ENCODE peak calls at places on chromosomes 12 and 14, in five cellular contexts. Y is trophoblast cell, F is neuronal stem cell, R is mesenchymal stem cell, E is H1. S is an unnamed sample.

GRCh38 chr12:104420868-104421267 is 35.9 kb upstream of the CHST11 start:
- DNase-seq in Y (peak; percentile 65), R (no peak), E (no peak), F (no peak), S (no peak)

GRCh38 chr12:50059440-50060119 is 2.2 kb downstream of the ASIC1 start:
- DNase-seq in E (no peak), Y (no peak), F (no peak), R (no peak), S (no peak)

GRCh38 chr14:33068626-33069025 is 129.9 kb downstream of the NPAS3 start:
- DNase-seq in E (no peak), Y (no peak), F (no peak), R (no peak), S (no peak)

GRCh38 chr14:75857199-75857598 is 124.6 kb downstream of the TGFB3 start:
- DNase-seq in F (no peak), E (no peak), R (no peak), Y (no peak), S (no peak)

GRCh38 chr12:101772019-101772774 is 32.9 kb upstream of the SYCP3 start:
- DNase-seq in F (no peak), E (no peak), R (no peak), Y (no peak), S (no peak)

GRCh38 chr14:96586921-96587822 is 85.0 kb downstream of the PAPOLA start:
- DNase-seq in F (no peak), R (no peak), Y (no peak), E (no peak), S (peak; percentile 18)

GRCh38 chr14:32366256-32366655 is 37.2 kb downstream of the AKAP6 start:
- DNase-seq in E (no peak), Y (no peak), R (peak; percentile 40), F (no peak), S (no peak)

GRCh38 chr12:65532744-65533143 is 254.3 kb downstream of the MSRB3 start:
- DNase-seq in E (no peak), Y (no peak), F (no peak), R (peak; percentile 91), S (no peak)

GRCh38 chr14:44979740-44980346 is 17.9 kb downstream of the TOGARAM1 start:
- DNase-seq in F (no peak), R (no peak), E (no peak), Y (no peak), S (no peak)

GRCh38 chr14:20652996-20653975 is 11.8 kb upstream of the OR6S1 start:
- DNase-seq in F (peak; percentile 72), Y (no peak), E (peak; percentile 98), R (peak; percentile 23), S (peak; percentile 93)

GRCh38 chr12:19819231-19819630 is 379.9 kb downstream of the AEBP2 start:
- DNase-seq in Y (no peak), R (no peak), F (no peak), E (no peak), S (no peak)

GRCh38 chr12:91562476-91562875 is 379.9 kb upstream of the DCN start:
- DNase-seq in E (no peak), Y (no peak), R (peak; percentile 21), F (no peak), S (no peak)

GRCh38 chr12:51591020-51591901 is at the start of gene SCN8A:
- DNase-seq in R (peak; percentile 57), F (peak; percentile 78), Y (peak; percentile 18), E (no peak), S (peak; percentile 90)

GRCh38 chr12:82688035-82688501 is 1.4 kb downstream of the TMTC2 start:
- DNase-seq in R (peak; percentile 19), Y (no peak), F (no peak), E (no peak), S (no peak)

GRCh38 chr12:89856431-89856830 is 147.8 kb upstream of the ATP2B1 start:
- DNase-seq in F (no peak), R (peak; percentile 68), E (no peak), Y (peak; percentile 32), S (no peak)

GRCh38 chr12:67690656-67691055 is 42.1 kb downstream of the DYRK2 start:
- DNase-seq in Y (no peak), R (no peak), F (no peak), E (no peak), S (no peak)

GRCh38 chr12:90543841-90544240 is 411.1 kb downstream of the CCER1 start:
- DNase-seq in E (no peak), R (no peak), Y (no peak), F (no peak), S (no peak)

GRCh38 chr12:4037747-4038312 is 164.6 kb upstream of the PARP11 start:
- DNase-seq in E (no peak), Y (peak; percentile 88), R (peak; percentile 47), F (no peak), S (no peak)

GRCh38 chr14:54627718-54628345 is 60.9 kb downstream of the SAMD4A start:
- DNase-seq in Y (no peak), F (no peak), R (peak; percentile 95), E (no peak), S (no peak)

GRCh38 chr12:63826002-63826585 is 18.4 kb upstream of the SRGAP1 start:
- DNase-seq in Y (peak; percentile 84), E (no peak), F (peak; percentile 29), R (peak; percentile 75), S (no peak)

GRCh38 chr14:75885829-75886228 is 96.0 kb downstream of the TGFB3 start:
- DNase-seq in F (no peak), E (no peak), R (peak; percentile 65), Y (no peak), S (no peak)

GRCh38 chr12:480831-481230 is 21.1 kb downstream of the B4GALNT3 start:
- DNase-seq in R (peak; percentile 25), Y (no peak), E (no peak), F (no peak), S (peak; percentile 25)

GRCh38 chr14:22898302-22898894 is 15.4 kb downstream of the REM2 start:
- DNase-seq in R (peak; percentile 86), E (no peak), Y (peak; percentile 76), F (no peak), S (no peak)

GRCh38 chr12:3252416-3252815 is 175.2 kb downstream of the TSPAN9 start:
- DNase-seq in Y (no peak), R (no peak), E (no peak), F (no peak), S (no peak)

GRCh38 chr12:65643595-65644386 is 180.5 kb upstream of the HMGA2 start:
- DNase-seq in E (no peak), F (no peak), Y (no peak), R (peak; percentile 23), S (no peak)

GRCh38 chr14:103052407-103052806 is 4.9 kb downstream of the CDC42BPB start:
- DNase-seq in Y (no peak), R (no peak), E (no peak), F (no peak), S (no peak)

GRCh38 chr12:12705833-12706520 is 10.0 kb upstream of the GPR19 start:
- DNase-seq in R (no peak), F (no peak), Y (peak; percentile 94), E (no peak), S (no peak)

GRCh38 chr14:91252901-91253794 is 8.6 kb upstream of the GPR68 start:
- DNase-seq in Y (peak; percentile 26), F (no peak), R (peak; percentile 26), E (no peak), S (peak; percentile 69)

DNA sequence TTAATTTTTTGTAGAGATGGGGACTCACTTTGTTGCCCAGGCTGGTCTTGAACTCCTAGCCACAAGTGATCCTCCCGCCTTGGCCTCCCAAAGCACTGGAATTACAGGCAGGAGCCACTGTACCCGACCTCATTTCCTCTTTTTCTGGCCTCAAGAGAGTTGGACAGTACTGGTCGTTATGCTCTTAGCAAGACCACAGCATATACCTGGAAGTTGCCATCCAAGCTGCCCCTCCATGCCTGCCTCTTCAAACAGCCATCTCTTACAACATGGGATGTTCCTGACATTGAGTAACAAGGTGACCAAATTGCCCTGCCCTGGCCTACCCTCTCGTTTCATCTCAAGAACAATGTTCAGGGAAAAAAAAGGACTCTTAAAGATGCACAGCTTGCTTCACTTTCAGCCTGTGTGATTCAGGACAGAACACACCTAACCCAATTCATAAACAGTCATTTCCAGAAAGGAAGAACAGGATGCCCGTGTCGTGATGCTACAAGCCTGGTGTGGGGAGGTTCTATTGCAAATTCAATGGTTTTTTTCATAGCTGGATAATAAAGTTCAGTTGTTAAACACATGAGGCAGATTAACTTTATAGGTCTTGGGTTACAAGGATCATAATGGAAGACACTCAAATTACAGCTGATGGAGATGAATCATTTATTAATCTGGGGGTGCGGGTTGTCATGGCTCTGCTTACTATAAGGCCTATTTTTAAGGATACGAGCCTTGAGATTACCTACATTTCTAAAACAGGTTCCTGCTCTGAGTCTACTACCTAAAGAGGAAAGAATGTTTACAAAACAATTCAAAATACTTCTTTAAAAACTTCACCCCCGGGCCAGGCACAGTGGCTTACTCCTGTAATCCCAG is 11.9 kb downstream of the GLTP start:
- DNase-seq in F (no peak), E (no peak), Y (peak; percentile 63), R (no peak), S (no peak)
- H2BK12ac ChIP-seq in F (no peak overlapping the region), E (no peak overlapping the region), Y (no peak overlapping the region), R (no peak overlapping the region), S (no peak overlapping the region)

DNA sequence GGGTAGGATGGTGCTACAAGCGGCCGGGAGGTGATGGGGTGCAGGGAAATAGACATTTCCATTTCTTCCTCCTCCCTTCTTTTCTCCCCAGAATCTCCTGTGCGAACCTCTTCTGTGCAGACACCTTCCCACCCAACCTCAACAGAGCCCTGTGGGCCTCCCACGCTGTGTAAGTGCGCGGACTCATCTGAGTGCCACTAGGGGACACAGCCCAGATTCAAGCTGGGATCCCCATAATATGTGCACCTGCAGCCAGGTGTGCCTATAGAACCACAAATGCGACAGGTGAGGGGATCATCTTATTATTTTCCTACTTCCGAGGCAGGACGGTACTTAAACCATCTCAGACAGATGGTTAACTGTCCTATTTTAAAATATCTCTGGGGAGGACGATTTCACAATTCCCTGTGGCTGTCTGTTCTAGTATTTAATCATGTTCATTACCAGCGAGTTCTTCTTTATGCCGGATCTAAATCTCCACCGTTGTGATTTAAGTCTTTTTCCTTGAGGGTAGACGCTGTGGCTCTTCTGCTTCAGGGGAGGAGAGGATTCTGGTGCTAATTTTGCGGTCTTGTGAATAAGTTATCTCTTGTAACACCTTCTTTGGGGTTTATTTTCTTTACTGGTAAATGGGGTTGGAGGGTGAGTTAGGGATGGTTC is 17.2 kb upstream of the CACNA1C start:
- DNase-seq in E (no peak), Y (no peak), R (no peak), F (no peak), S (no peak)
- H4K8ac ChIP-seq in E (no peak overlapping the region), Y (no peak overlapping the region), R (peak overlapping the region; percentile 45), F (no peak overlapping the region), S (no peak overlapping the region)

GRCh38 chr12:48929551-48929950 is 4.3 kb upstream of the FKBP11 start:
- DNase-seq in R (no peak), Y (no peak), F (no peak), E (no peak), S (no peak)
- H2BK12ac ChIP-seq in R (no peak overlapping the region), Y (no peak overlapping the region), F (no peak overlapping the region), E (no peak overlapping the region), S (no peak overlapping the region)

DNA sequence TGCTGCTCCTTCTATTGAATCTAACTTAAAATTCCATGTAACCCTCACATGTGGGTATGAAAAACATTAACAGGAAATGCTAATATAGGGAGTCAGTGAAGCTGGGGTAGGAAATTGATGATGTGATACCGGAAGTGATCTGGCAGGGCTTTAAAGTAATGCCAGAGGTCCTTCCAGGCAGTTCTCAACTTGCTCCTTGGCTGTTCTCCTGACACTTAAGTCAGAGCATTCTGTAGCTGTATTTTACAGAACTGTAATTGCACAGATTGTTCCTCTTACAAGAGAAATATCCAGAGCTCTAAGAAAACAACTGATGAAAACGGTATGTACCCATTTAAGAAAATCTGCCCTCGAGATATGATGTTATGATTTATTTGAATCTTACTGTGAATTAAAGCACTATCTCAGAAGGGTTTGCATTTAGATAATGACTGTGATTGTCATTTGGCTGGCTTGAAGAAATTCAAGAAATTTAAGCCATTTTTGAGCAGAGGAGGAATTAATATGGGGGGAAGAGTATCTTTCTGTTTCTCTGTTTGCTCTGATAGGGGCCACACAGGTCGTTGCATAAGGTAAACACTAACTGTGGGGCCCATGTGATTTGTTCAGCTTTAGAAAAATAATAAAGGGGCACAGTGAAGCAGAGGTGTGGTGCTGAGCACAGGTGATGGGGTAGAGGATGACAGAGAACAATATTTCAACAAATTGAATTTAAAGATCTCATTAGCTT is 88.4 kb downstream of the BBS10 start:
- DNase-seq in Y (no peak), F (no peak), R (peak; percentile 85), E (no peak), S (no peak)
- H4K8ac ChIP-seq in Y (no peak overlapping the region), F (no peak overlapping the region), R (no peak overlapping the region), E (no peak overlapping the region), S (no peak overlapping the region)